ENCODE peak calls at places on chromosomes 3 and 15, in eight cellular contexts. P is SJSA1; B is body of pancreas; I is sigmoid colon; M is aorta; D is left lung; X is IMR-90; T is CD8-positive, alpha-beta T cell. H is an unnamed sample. For H3K36me3, the result is how much of the 10 kb centered on the place peaks cover.

GRCh38 chr3:186400677-186401076 is 38.6 kb upstream of the DGKG start:
- DNase-seq in P (no peak), B (no peak), I (no peak), M (no peak), D (no peak), X (no peak), T (no peak), H (no peak)

GRCh38 chr3:133441867-133442270 is 42.0 kb downstream of the BFSP2 start:
- DNase-seq in P (no peak), B (no peak), I (no peak), M (no peak), D (no peak), X (no peak), T (no peak), H (no peak)

GRCh38 chr3:71131893-71132314 is 451.6 kb downstream of the FOXP1 start:
- DNase-seq in P (no peak), B (no peak), I (no peak), M (no peak), D (no peak), X (no peak), T (no peak), H (no peak)

GRCh38 chr15:29821416-29822099 is 710 bp downstream of the TJP1 start:
- DNase-seq in P (peak), B (peak), I (peak), M (peak), D (peak), X (peak), T (no peak), H (peak)

GRCh38 chr3:50165388-50166308 is 10.5 kb downstream of the SEMA3F start:
- DNase-seq in P (no peak), B (no peak), I (no peak), M (peak), D (no peak), X (peak), T (no peak), H (no peak)

GRCh38 chr3:154275965-154276364 is 48.3 kb downstream of the DHX36 start:
- DNase-seq in P (no peak), B (no peak), I (no peak), M (no peak), D (no peak), X (no peak), T (no peak), H (no peak)

GRCh38 chr3:157073810-157074209 is 86.1 kb downstream of the CCNL1 start:
- DNase-seq in P (no peak), B (no peak), I (no peak), M (no peak), D (no peak), X (peak), T (no peak), H (no peak)

GRCh38 chr3:50661321-50661837 is 13.3 kb upstream of the DOCK3 start:
- DNase-seq in P (no peak), B (no peak), I (no peak), M (no peak), D (peak), X (no peak), T (no peak), H (no peak)

GRCh38 chr3:105752791-105753415 is 115.9 kb downstream of the CBLB start:
- DNase-seq in P (no peak), B (no peak), I (no peak), M (no peak), D (no peak), X (no peak), T (peak), H (no peak)

GRCh38 chr3:58686847-58687246 is 20.3 kb upstream of the FAM3D start:
- DNase-seq in P (no peak), B (no peak), I (no peak), M (no peak), D (no peak), X (no peak), T (no peak), H (no peak)

GRCh38 chr3:16841906-16842709 is 42.6 kb upstream of the PLCL2 start:
- DNase-seq in P (no peak), B (peak), I (peak), M (peak), D (peak), X (no peak), T (peak), H (peak)

GRCh38 chr15:94582368-94582767 is 351.0 kb downstream of the MCTP2 start:
- DNase-seq in P (no peak), B (no peak), I (peak), M (no peak), D (no peak), X (no peak), T (no peak), H (no peak)

GRCh38 chr3:159787794-159788205 is 200.8 kb upstream of the IL12A start:
- DNase-seq in P (no peak), B (no peak), I (no peak), M (no peak), D (no peak), X (peak), T (no peak), H (no peak)

GRCh38 chr3:84109911-84110310 is 848.9 kb upstream of the CADM2 start:
- DNase-seq in P (no peak), B (no peak), I (no peak), M (no peak), D (no peak), X (no peak), T (no peak), H (no peak)

GRCh38 chr3:127748754-127749327 is 73.5 kb downstream of the MGLL start:
- DNase-seq in P (no peak), B (no peak), I (peak), M (no peak), D (peak), X (no peak), T (no peak), H (no peak)

GRCh38 chr3:115190747-115191146 is 43.7 kb upstream of the ZBTB20 start:
- DNase-seq in P (no peak), B (no peak), I (no peak), M (no peak), D (no peak), X (no peak), T (no peak), H (no peak)

GRCh38 chr15:91075761-91076160 is 24.3 kb upstream of the SV2B start:
- DNase-seq in P (no peak), B (no peak), I (no peak), M (no peak), D (no peak), X (no peak), T (no peak), H (no peak)

GRCh38 chr3:69161587-69162196 is 39.3 kb upstream of the LMOD3 start:
- DNase-seq in P (no peak), B (peak), I (no peak), M (no peak), D (no peak), X (peak), T (no peak), H (peak)

GRCh38 chr15:79394231-79394630 is 37.9 kb upstream of the MINAR1 start:
- DNase-seq in P (no peak), B (no peak), I (no peak), M (no peak), D (no peak), X (peak), T (no peak), H (no peak)

GRCh38 chr3:89682556-89682955 is 575.1 kb downstream of the EPHA3 start:
- DNase-seq in P (no peak), B (no peak), I (no peak), M (no peak), D (no peak), X (no peak), T (no peak), H (no peak)

GRCh38 chr15:66838671-66839239 is 136.7 kb downstream of the SMAD6 start:
- DNase-seq in P (no peak), B (no peak), I (no peak), M (no peak), D (no peak), X (peak), T (no peak), H (no peak)

DNA sequence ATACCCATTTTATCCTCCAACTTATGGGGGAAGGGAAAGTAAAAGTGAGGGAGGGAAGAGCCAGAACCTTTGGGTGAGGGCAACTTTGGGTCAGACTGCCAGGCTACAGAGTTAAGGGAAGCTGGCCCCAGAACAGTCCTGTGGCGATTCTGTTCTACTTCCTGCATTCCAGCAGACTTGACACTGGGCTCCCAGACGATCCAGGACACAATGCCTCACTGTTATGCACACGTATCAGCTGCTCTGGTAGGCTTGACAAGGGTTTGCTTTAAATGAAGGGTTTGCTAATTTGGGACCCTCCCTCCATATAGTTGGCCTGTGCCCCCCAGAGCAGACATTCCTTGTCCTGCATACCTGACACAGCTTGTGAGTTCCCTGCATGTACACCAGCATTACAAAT is 10.7 kb downstream of the GORASP1 start:
- DNase-seq in P (no peak), B (peak), I (no peak), M (no peak), D (no peak), X (peak), T (no peak), H (no peak)
- H3K36me3 ChIP-seq in P (half or more), B (under half), I (under half), M (under half), D (half or more), X (half or more), T (half or more), H (under half)

DNA sequence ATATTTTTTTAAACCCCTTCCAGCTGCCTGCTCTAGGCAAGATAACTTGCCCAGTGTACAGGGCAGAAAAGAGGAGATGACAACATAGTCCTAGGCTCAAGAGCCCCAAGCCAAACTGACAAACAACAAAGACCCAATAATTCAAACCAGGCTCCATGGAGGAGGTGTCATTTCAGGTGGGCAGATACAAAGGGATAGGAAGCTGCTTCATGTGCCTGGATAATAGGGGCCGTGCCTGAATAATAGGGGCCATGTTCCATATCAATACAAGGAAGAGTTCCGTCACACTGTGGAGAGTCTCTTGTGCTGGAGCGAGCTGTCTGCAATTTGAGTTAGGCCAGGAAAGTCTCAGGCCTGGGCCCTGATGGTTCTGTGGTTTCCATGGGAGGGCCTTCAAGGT is 35.4 kb upstream of the TRIM71 start:
- DNase-seq in P (no peak), B (no peak), I (peak), M (no peak), D (no peak), X (no peak), T (no peak), H (no peak)
- H3K4me3 ChIP-seq in P (no peak), B (no peak), I (no peak), M (no peak), D (no peak), X (no peak), T (no peak), H (no peak)

GRCh38 chr3:38122712-38123290 is 14.1 kb downstream of the ACAA1 start:
- DNase-seq in P (peak), B (no peak), I (no peak), M (no peak), D (no peak), X (no peak), T (no peak), H (no peak)
- H3K36me3 ChIP-seq in P (half or more), B (under half), I (under half), M (under half), D (half or more), X (under half), T (under half), H (under half)

GRCh38 chr3:14317057-14317553 is 85.3 kb upstream of the SLC6A6 start:
- DNase-seq in P (no peak), B (no peak), I (no peak), M (no peak), D (no peak), X (no peak), T (no peak), H (no peak)

GRCh38 chr3:14322001-14322400 is 80.4 kb upstream of the SLC6A6 start:
- DNase-seq in P (no peak), B (no peak), I (no peak), M (no peak), D (no peak), X (no peak), T (no peak), H (no peak)

GRCh38 chr3:14318638-14319037 is 83.8 kb upstream of the SLC6A6 start:
- DNase-seq in P (no peak), B (no peak), I (no peak), M (no peak), D (no peak), X (no peak), T (no peak), H (no peak)

GRCh38 chr3:14320221-14320620 is 82.2 kb upstream of the SLC6A6 start:
- DNase-seq in P (no peak), B (no peak), I (no peak), M (no peak), D (no peak), X (no peak), T (no peak), H (no peak)

DNA sequence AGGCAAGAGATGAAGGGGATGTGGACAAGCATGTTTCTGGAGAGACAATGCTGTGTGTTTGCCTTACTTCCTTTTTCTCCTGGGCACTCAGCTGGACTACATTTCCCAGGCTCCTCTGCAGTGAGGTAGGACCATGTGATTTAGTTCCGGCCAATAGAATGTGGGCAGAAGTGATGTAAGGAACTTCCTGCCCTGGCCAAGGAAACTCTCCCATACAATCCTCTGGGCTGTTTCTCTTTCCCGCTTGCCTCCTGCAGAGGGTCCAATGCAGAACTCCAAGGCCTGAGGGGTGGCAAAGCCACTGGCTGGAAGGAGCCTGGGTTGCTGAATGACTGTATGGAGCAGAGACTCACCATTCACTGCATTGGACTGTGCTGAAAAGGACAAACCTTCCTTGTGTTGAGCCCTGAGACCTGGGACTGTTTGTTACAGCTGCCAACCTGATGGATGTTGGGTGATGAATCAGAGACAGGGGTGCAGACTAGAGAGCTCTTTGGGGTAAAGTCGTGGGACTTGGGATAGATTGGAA is 82.7 kb upstream of the SLC6A6 start:
- DNase-seq in P (peak), B (no peak), I (no peak), M (peak), D (peak), X (peak), T (no peak), H (no peak)
- H3K4me3 ChIP-seq in P (no peak), B (no peak), I (no peak), M (no peak), D (no peak), X (no peak), T (no peak), H (no peak)

DNA sequence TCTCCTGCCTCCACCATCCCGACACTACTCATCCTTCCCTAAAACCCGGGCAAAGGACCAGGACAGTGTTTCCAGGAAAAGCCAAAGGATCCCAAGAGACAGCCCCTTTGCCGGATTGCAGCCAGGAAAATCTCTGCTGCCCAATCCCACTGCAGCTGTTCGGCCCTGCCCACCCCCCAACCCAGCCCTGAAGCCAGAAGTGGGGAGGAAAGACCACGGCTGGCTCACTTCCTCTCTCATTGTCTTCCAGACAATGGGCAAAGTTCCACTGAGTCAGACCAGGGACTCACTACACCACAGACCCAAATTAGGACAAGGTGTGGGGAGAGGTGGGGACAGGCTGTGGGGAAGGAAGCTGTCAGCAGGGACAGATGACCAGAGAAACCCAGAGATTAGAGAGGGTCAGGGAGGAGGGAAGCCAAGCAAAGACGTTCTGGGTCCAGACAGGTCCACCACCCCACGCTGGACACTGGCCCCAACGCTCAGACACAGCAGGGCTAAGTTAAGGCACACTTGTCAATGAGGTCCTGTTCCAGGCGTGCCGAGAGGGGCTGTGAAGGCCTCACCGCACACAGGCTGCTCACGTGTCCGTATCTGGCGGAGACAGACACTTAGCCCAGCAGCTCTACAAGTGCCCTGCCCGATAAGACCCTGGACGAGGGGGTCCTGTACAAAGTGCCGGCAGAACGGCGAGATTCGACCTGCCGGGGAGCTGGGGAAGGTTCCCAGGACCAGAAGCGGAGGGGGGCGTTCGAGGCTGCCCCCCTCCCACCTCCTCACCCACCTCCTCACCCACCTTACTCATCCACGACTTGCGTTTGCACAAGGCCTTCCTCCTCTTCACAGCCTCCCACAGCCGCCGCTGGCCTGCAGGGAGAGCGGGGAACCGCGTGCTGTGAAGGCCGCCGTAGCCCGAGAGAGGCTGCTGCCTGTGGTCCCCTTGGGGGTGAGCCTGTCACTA is 21.9 kb downstream of the TNK2 start:
- DNase-seq in P (no peak), B (no peak), I (peak), M (peak), D (no peak), X (peak), T (no peak), H (no peak)
- H3K36me3 ChIP-seq in P (under half), B (under half), I (under half), M (under half), D (half or more), X (under half), T (under half), H (under half)